ENCODE peak calls at places on chromosomes 13 and 19, in six cellular contexts. One of them, this sample, is unnamed.

GRCh38 chr19:36054733-36055686 is at the start of gene WDR62:
- DNase-seq in H1: peak; percentile 96
- DNase-seq in WTC11: peak; percentile 97
- DNase-seq in A549: peak; percentile 100
- DNase-seq in K562: peak; percentile 99
- DNase-seq in HepG2: peak; percentile 85
- DNase-seq in this sample: no peak

GRCh38 chr19:6272913-6273600 is 6.7 kb downstream of the MLLT1 start:
- DNase-seq in H1: no peak
- DNase-seq in K562: peak; percentile 29
- DNase-seq in WTC11: no peak
- DNase-seq in HepG2: no peak
- DNase-seq in A549: no peak
- DNase-seq in this sample: no peak

GRCh38 chr13:50127017-50127725 is 111.9 kb downstream of the KCNRG start:
- DNase-seq in H1: peak; percentile 71
- DNase-seq in HepG2: no peak
- DNase-seq in K562: no peak
- DNase-seq in A549: no peak
- DNase-seq in WTC11: peak; percentile 44
- DNase-seq in this sample: no peak

GRCh38 chr19:42083537-42083936 is 7.6 kb downstream of the ZNF574 start:
- DNase-seq in H1: no peak
- DNase-seq in HepG2: no peak
- DNase-seq in K562: no peak
- DNase-seq in WTC11: no peak
- DNase-seq in A549: no peak
- DNase-seq in this sample: no peak

GRCh38 chr13:108269601-108270328 is at the start of gene TNFSF13B:
- DNase-seq in H1: peak; percentile 60
- DNase-seq in HepG2: peak; percentile 7
- DNase-seq in WTC11: peak; percentile 62
- DNase-seq in A549: no peak
- DNase-seq in K562: peak; percentile 9
- DNase-seq in this sample: peak; percentile 18

GRCh38 chr19:41085748-41086415 is 2.4 kb upstream of the CYP2A13 start:
- DNase-seq in K562: no peak
- DNase-seq in WTC11: no peak
- DNase-seq in H1: no peak
- DNase-seq in A549: no peak
- DNase-seq in HepG2: no peak
- DNase-seq in this sample: no peak

GRCh38 chr13:66036024-66036614 is 1194.0 kb downstream of the PCDH9 start:
- DNase-seq in WTC11: no peak
- DNase-seq in K562: no peak
- DNase-seq in H1: no peak
- DNase-seq in HepG2: no peak
- DNase-seq in A549: no peak
- DNase-seq in this sample: peak; percentile 4

GRCh38 chr13:21071015-21071414 is 9.6 kb upstream of the LATS2 start:
- DNase-seq in K562: no peak
- DNase-seq in WTC11: no peak
- DNase-seq in H1: no peak
- DNase-seq in HepG2: no peak
- DNase-seq in A549: no peak
- DNase-seq in this sample: no peak

GRCh38 chr13:37561031-37561430 is 37.5 kb downstream of the POSTN start:
- DNase-seq in HepG2: no peak
- DNase-seq in K562: no peak
- DNase-seq in A549: no peak
- DNase-seq in WTC11: no peak
- DNase-seq in H1: no peak
- DNase-seq in this sample: no peak

GRCh38 chr13:26758496-26759155 is 2.0 kb downstream of the GPR12 start:
- DNase-seq in WTC11: no peak
- DNase-seq in HepG2: no peak
- DNase-seq in H1: no peak
- DNase-seq in K562: no peak
- DNase-seq in A549: no peak
- DNase-seq in this sample: no peak

GRCh38 chr13:41418027-41418426 is 39.3 kb upstream of the RGCC start:
- DNase-seq in K562: no peak
- DNase-seq in WTC11: no peak
- DNase-seq in A549: no peak
- DNase-seq in HepG2: no peak
- DNase-seq in H1: no peak
- DNase-seq in this sample: peak; percentile 72
- TF ChIP-seq JUN in K562: no peak
- TF ChIP-seq JUN in WTC11: no peak
- TF ChIP-seq JUN in A549: no peak
- TF ChIP-seq JUN in HepG2: no peak
- TF ChIP-seq JUN in H1: no peak
- TF ChIP-seq JUN in this sample: no peak

GRCh38 chr19:55637534-55637933 is 3.3 kb upstream of the ZNF580 start:
- DNase-seq in K562: no peak
- DNase-seq in WTC11: no peak
- DNase-seq in H1: no peak
- DNase-seq in A549: no peak
- DNase-seq in HepG2: no peak
- DNase-seq in this sample: no peak

GRCh38 chr19:55636723-55637122 is 4.1 kb upstream of the ZNF580 start:
- DNase-seq in H1: no peak
- DNase-seq in K562: no peak
- DNase-seq in HepG2: no peak
- DNase-seq in WTC11: no peak
- DNase-seq in A549: no peak
- DNase-seq in this sample: no peak

GRCh38 chr19:55640577-55641375 is at the start of gene ZNF580:
- DNase-seq in H1: peak; percentile 86
- DNase-seq in HepG2: peak; percentile 40
- DNase-seq in A549: peak; percentile 88
- DNase-seq in K562: peak; percentile 86
- DNase-seq in WTC11: peak; percentile 61
- DNase-seq in this sample: peak; percentile 71

GRCh38 chr19:55640043-55640576 is 692 bp upstream of the ZNF580 start:
- DNase-seq in H1: no peak
- DNase-seq in A549: no peak
- DNase-seq in HepG2: no peak
- DNase-seq in K562: peak; percentile 70
- DNase-seq in WTC11: peak; percentile 54
- DNase-seq in this sample: peak; percentile 80

DNA sequence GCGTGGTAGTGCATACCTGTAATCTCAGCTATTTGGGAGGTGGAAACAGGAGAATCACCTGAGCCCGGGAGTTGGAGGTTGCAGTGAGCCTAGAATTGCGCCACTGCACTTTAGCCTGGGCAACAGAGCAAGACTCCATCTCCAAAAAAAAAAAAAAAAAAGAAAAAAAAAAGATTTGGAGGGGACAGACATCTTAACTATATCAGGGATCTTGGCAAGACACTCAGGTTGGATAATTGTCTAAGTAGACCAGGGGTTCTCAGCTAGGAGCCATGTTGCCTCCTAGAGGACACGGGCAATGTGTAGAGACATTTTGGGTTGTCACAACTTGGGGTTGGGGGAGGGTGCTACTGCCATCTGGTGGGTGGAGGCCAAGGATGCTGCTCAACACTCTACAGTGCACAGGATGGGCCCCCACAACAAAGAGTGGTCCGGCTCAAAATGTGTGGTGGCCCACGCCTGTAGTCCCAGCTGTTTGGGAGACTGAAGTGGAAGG is 1.9 kb upstream of the ZNF580 start:
- DNase-seq in H1: peak; percentile 72
- DNase-seq in HepG2: peak; percentile 66
- DNase-seq in A549: peak; percentile 67
- DNase-seq in K562: peak; percentile 36
- DNase-seq in WTC11: peak; percentile 63
- DNase-seq in this sample: no peak
- TF ChIP-seq JUN in H1: no peak
- TF ChIP-seq JUN in HepG2: no peak
- TF ChIP-seq JUN in A549: no peak
- TF ChIP-seq JUN in K562: no peak
- TF ChIP-seq JUN in WTC11: no peak
- TF ChIP-seq JUN in this sample: no peak

GRCh38 chr19:45568732-45569131 is 15.9 kb downstream of the OPA3 start:
- DNase-seq in HepG2: no peak
- DNase-seq in A549: peak; percentile 56
- DNase-seq in K562: no peak
- DNase-seq in WTC11: no peak
- DNase-seq in H1: no peak
- DNase-seq in this sample: peak; percentile 25
- TF ChIP-seq JUN in HepG2: no peak
- TF ChIP-seq JUN in A549: no peak
- TF ChIP-seq JUN in K562: no peak
- TF ChIP-seq JUN in WTC11: no peak
- TF ChIP-seq JUN in H1: no peak
- TF ChIP-seq JUN in this sample: no peak

GRCh38 chr13:27788271-27788670 is 4.0 kb upstream of the GSX1 start:
- DNase-seq in WTC11: no peak
- DNase-seq in HepG2: no peak
- DNase-seq in H1: no peak
- DNase-seq in A549: no peak
- DNase-seq in K562: no peak
- DNase-seq in this sample: no peak

GRCh38 chr13:27783111-27783510 is 9.2 kb upstream of the GSX1 start:
- DNase-seq in H1: no peak
- DNase-seq in K562: no peak
- DNase-seq in WTC11: peak; percentile 38
- DNase-seq in HepG2: peak; percentile 14
- DNase-seq in A549: no peak
- DNase-seq in this sample: peak; percentile 7
- TF ChIP-seq JUN in H1: no peak
- TF ChIP-seq JUN in K562: no peak
- TF ChIP-seq JUN in WTC11: no peak
- TF ChIP-seq JUN in HepG2: no peak
- TF ChIP-seq JUN in A549: no peak
- TF ChIP-seq JUN in this sample: no peak

DNA sequence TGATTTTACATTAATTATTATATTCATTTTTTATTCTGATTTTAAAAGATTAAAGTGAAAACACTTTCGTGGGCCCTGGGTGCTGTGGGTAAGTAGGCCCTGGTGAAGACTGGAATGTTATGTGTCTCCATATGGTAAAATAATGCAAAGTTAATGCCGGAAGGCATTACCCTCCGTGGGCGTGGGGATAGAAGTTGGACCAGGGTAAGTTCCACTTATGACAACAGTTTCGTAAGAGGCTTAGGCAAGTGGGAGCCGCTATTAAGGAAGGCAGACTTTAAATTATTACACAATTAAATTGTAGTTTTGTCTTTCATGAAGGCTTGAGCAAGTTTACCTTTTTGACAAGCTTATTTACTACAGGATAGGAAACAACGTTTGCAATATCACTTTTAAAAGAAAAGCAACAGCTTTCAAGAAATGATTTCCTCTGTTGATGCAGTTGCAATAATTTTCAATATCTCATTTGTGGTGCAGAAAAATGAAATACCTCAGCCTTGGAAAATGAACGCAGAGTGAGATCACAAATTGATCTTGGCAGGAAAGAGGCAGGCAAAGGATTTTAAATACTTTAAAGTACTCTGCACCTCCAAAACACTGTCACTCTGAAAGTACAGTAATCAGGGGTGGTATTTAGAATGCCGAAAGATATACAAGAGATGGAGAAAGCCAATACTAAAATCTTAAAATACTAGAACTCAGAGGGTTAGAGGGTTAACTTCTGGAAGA is 310.5 kb downstream of the DCT start:
- DNase-seq in HepG2: no peak
- DNase-seq in H1: no peak
- DNase-seq in K562: no peak
- DNase-seq in A549: no peak
- DNase-seq in WTC11: no peak
- DNase-seq in this sample: no peak
- TF ChIP-seq JUN in HepG2: no peak
- TF ChIP-seq JUN in H1: no peak
- TF ChIP-seq JUN in K562: no peak
- TF ChIP-seq JUN in A549: no peak
- TF ChIP-seq JUN in WTC11: no peak
- TF ChIP-seq JUN in this sample: no peak

GRCh38 chr13:31413531-31413930 is 213.8 kb downstream of the B3GLCT start:
- DNase-seq in K562: no peak
- DNase-seq in A549: no peak
- DNase-seq in H1: no peak
- DNase-seq in WTC11: no peak
- DNase-seq in HepG2: no peak
- DNase-seq in this sample: no peak
- TF ChIP-seq JUN in K562: no peak
- TF ChIP-seq JUN in A549: no peak
- TF ChIP-seq JUN in H1: no peak
- TF ChIP-seq JUN in WTC11: no peak
- TF ChIP-seq JUN in HepG2: no peak
- TF ChIP-seq JUN in this sample: no peak